ENCODE peak calls at places on chromosomes 6 and 20, in five cellular contexts. T is SK-N-SH, W is K562, L is HCT116, E is H1. S is an unnamed sample.

GRCh38 chr6:149463781-149464180 is 21.0 kb downstream of the ZC3H12D start:
- DNase-seq in W (no peak), E (no peak), L (no peak), T (no peak), S (no peak)

GRCh38 chr6:41728073-41728936 is 7.1 kb downstream of the TFEB start:
- DNase-seq in W (no peak), L (no peak), E (no peak), T (no peak), S (no peak)

GRCh38 chr6:43096451-43097097 is 20.5 kb downstream of the PTK7 start:
- DNase-seq in L (no peak), T (peak), W (no peak), E (no peak), S (peak)

GRCh38 chr6:146289816-146290588 is 253.6 kb upstream of the RAB32 start:
- DNase-seq in T (no peak), L (no peak), E (no peak), W (no peak), S (no peak)

GRCh38 chr6:127515234-127515793 is 3.8 kb downstream of the MTCL3 start:
- DNase-seq in L (no peak), T (peak), W (no peak), E (peak), S (no peak)

GRCh38 chr6:33981421-33981820 is 164.5 kb downstream of the GRM4 start:
- DNase-seq in W (no peak), L (no peak), T (peak), E (no peak), S (no peak)

GRCh38 chr20:50628326-50628725 is 63.0 kb downstream of the RIPOR3 start:
- DNase-seq in E (no peak), L (no peak), W (no peak), T (peak), S (no peak)

GRCh38 chr6:129965096-129965495 is 53.3 kb upstream of the L3MBTL3 start:
- DNase-seq in W (no peak), L (no peak), E (no peak), T (no peak), S (no peak)

GRCh38 chr20:43904195-43904594 is 10.5 kb upstream of the TOX2 start:
- DNase-seq in L (no peak), W (no peak), T (peak), E (no peak), S (no peak)

GRCh38 chr6:41258196-41258493 is 28.3 kb downstream of the TREM1 start:
- DNase-seq in T (no peak), L (no peak), W (no peak), E (no peak), S (no peak)

GRCh38 chr20:53623454-53624206 is 30.0 kb upstream of the ZNF217 start:
- DNase-seq in E (peak), L (no peak), W (peak), T (peak), S (peak)

GRCh38 chr6:10237284-10238043 is 177.4 kb downstream of the TFAP2A start:
- DNase-seq in W (no peak), T (no peak), L (peak), E (no peak), S (no peak)

GRCh38 chr20:37939701-37940151 is 36.8 kb downstream of the VSTM2L start:
- DNase-seq in T (no peak), E (no peak), W (no peak), L (no peak), S (no peak)

GRCh38 chr6:139011980-139012379 is 16.6 kb upstream of the ABRACL start:
- DNase-seq in T (no peak), L (no peak), W (no peak), E (no peak), S (no peak)

GRCh38 chr6:27668442-27669275 is 195.8 kb upstream of the ZNF184 start:
- DNase-seq in E (peak), T (peak), L (peak), W (peak), S (no peak)
- TF ChIP-seq JUND in E (no peak), T (no peak), L (no peak), W (peak), S (no peak)

DNA sequence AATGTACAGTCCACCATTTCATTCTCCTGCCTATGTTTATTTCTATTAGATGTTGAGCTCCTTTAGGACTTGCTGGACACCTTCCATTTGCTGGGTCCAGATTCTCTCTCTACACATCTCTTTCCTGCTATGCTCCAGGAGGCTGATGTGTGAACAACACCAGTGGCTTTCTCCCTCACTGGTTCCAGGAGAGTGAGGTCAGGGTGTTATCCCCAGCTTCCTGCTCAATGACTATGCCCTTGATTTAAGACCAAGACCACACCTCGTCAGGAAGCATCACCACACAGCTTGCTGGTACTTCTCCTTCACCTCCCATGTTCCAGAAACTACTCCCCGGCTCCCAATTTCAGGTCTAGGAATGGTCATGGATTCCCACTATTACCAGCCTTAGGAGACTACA is 31.3 kb upstream of the E2F3 start:
- DNase-seq in W (no peak), E (no peak), L (no peak), T (no peak), S (no peak)
- TF ChIP-seq JUND in W (no peak), E (no peak), L (no peak), T (no peak), S (no peak)

GRCh38 chr20:3685341-3685740 is 3.5 kb upstream of the ADAM33 start:
- DNase-seq in W (no peak), T (no peak), L (no peak), E (no peak), S (no peak)
- TF ChIP-seq JUND in W (no peak), T (no peak), L (no peak), E (no peak), S (no peak)

GRCh38 chr6:69279805-69280204 is 517.0 kb downstream of the LMBRD1 start:
- DNase-seq in T (no peak), W (no peak), L (no peak), E (no peak), S (no peak)
- TF ChIP-seq JUND in T (no peak), W (no peak), L (no peak), E (no peak), S (no peak)

DNA sequence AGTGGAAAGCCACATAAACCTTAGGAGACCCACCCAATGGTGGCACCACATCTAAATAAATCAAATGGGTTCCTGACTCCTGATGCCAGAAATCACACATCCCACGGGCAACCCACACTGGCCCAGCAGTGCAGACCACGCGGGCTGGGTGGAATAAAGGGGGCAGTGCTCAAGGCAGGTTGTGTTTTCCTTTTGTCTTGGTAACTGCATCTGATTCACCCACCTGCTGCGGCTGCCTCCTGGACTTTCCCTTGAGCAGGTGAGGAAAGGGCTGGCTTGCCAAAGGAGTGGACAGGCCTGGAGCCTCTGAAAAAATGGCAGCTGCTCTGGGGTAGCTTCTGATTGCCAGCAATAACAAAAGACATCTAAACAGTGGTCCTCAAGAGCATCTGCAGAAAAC is 119.5 kb upstream of the KCNK16 start:
- DNase-seq in W (no peak), L (no peak), T (no peak), E (no peak), S (no peak)
- TF ChIP-seq JUND in W (no peak), L (no peak), T (no peak), E (no peak), S (no peak)

GRCh38 chr20:17568972-17569471 is 853 bp upstream of the DSTN start:
- DNase-seq in L (peak), E (peak), W (peak), T (peak), S (peak)
- TF ChIP-seq JUND in L (peak), E (peak), W (no peak), T (peak), S (no peak)

GRCh38 chr20:46400253-46400652 is 6.2 kb downstream of the ELMO2 start:
- DNase-seq in E (no peak), T (no peak), L (no peak), W (no peak), S (no peak)

GRCh38 chr20:46401478-46401860 is 4.9 kb downstream of the ELMO2 start:
- DNase-seq in L (no peak), T (no peak), W (no peak), E (no peak), S (no peak)

GRCh38 chr20:46399401-46399800 is 7.0 kb downstream of the ELMO2 start:
- DNase-seq in L (no peak), E (no peak), T (no peak), W (no peak), S (no peak)

GRCh38 chr20:46402236-46402886 is 4.1 kb downstream of the ELMO2 start:
- DNase-seq in E (no peak), W (no peak), L (no peak), T (no peak), S (no peak)

DNA sequence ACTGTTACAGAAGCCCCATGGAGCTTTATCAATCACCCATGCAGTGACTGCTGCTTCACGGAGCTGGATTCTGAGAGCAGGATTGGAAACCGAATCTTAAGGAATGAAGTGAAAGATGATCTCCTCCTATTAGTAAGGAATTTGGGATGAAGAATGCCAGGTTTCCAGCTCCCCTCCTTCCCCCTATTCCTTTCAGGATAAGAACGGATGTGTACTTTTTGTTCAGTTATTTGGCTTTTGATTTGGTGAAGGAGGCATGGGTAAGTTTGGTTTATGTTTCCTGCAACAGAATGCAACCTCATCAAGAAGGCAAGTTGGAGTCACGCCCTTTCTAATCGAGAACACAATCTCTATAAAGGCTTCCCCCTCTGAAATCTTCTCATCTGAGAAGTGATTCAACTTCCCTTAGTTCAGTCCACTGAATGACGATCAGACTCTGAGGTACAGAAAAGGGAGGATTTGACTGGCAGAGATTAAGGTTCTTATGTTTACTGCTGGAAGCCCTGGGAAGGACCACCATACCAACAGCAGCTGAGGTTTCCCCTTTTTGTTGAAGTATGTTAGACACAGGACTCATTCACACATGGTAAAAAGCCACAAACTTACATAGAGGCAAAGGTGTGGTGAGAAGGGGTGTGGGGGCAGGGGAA is 5.5 kb downstream of the ELMO2 start:
- DNase-seq in T (no peak), W (peak), L (no peak), E (no peak), S (no peak)
- TF ChIP-seq JUND in T (no peak), W (no peak), L (no peak), E (no peak), S (no peak)

GRCh38 chr6:4781426-4781825 is 5.2 kb downstream of the CDYL start:
- DNase-seq in W (no peak), L (no peak), T (no peak), E (no peak), S (no peak)
- TF ChIP-seq JUND in W (no peak), L (no peak), T (no peak), E (no peak), S (no peak)

GRCh38 chr6:124131779-124132178 is 328.1 kb downstream of the NKAIN2 start:
- DNase-seq in L (no peak), W (no peak), T (no peak), E (no peak), S (no peak)

GRCh38 chr6:124132256-124132655 is 328.6 kb downstream of the NKAIN2 start:
- DNase-seq in E (no peak), L (no peak), W (no peak), T (no peak), S (no peak)

GRCh38 chr6:124131259-124131658 is 327.6 kb downstream of the NKAIN2 start:
- DNase-seq in L (no peak), T (no peak), E (no peak), W (no peak), S (no peak)
- TF ChIP-seq JUND in L (no peak), T (no peak), E (no peak), W (no peak), S (no peak)

GRCh38 chr6:107539409-107539808 is 49.5 kb downstream of the SOBP start:
- DNase-seq in E (no peak), L (no peak), W (no peak), T (peak), S (no peak)
- TF ChIP-seq JUND in E (no peak), L (no peak), W (peak), T (no peak), S (no peak)

S was measured in T47D.